ENCODE peak calls at places on chromosomes 4 and X, in nine cellular contexts. F, A, N, I, C, G, U, Q and W are unnamed samples.
A peak's percentile ranks its signal among the peaks of the same experiment; 100 is the strongest.

GRCh38 chrX:85288992-85289723 is 45.4 kb downstream of the ZNF711 start:
- DNase-seq in U (no peak), I (no peak), C (no peak), G (no peak), A (no peak), Q (no peak), F (no peak), N (no peak), W (no peak)

GRCh38 chr4:83454626-83455025 is 997 bp downstream of the HELQ start:
- DNase-seq in I (no peak), N (no peak), U (no peak), G (no peak), Q (peak; percentile 16), A (no peak), F (peak; percentile 17), C (no peak), W (no peak)

GRCh38 chrX:118644378-118644777 is 83.0 kb upstream of the IL13RA1 start:
- DNase-seq in C (peak; percentile 7), N (no peak), F (no peak), A (peak; percentile 27), I (peak; percentile 51), Q (peak; percentile 59), G (no peak), U (no peak), W (no peak)

GRCh38 chrX:13695601-13696115 is 6.7 kb downstream of the RAB9A start:
- DNase-seq in F (no peak), I (no peak), C (no peak), U (no peak), N (no peak), A (no peak), G (no peak), Q (no peak), W (no peak)

GRCh38 chr4:3368841-3369760 is 72.7 kb upstream of the HGFAC start:
- DNase-seq in F (no peak), G (no peak), C (no peak), N (no peak), U (no peak), I (no peak), A (no peak), Q (no peak), W (no peak)

GRCh38 chrX:153794897-153795816 is 689 bp downstream of the SSR4 start:
- DNase-seq in C (no peak), F (no peak), G (no peak), A (no peak), I (peak; percentile 52), N (no peak), U (no peak), Q (no peak), W (no peak)

GRCh38 chrX:10832103-10832502 is 211.7 kb upstream of the MID1 start:
- DNase-seq in A (no peak), U (no peak), F (no peak), G (no peak), C (no peak), Q (no peak), N (no peak), I (peak; percentile 14), W (no peak)

GRCh38 chrX:138865093-138865649 is 153.7 kb upstream of the FGF13 start:
- DNase-seq in A (no peak), C (no peak), U (no peak), N (no peak), I (no peak), G (no peak), F (no peak), Q (no peak), W (no peak)

GRCh38 chrX:38870386-38870895 is 69.2 kb downstream of the MID1IP1 start:
- DNase-seq in N (no peak), G (no peak), A (no peak), F (no peak), U (no peak), C (no peak), I (no peak), Q (no peak), W (no peak)

GRCh38 chr4:149534779-149535178 is 280.9 kb downstream of the IQCM start:
- DNase-seq in A (no peak), G (no peak), Q (peak; percentile 73), N (no peak), U (no peak), I (no peak), C (no peak), F (no peak), W (no peak)

GRCh38 chr4:45120163-45120562 is 393.8 kb upstream of the GNPDA2 start:
- DNase-seq in A (no peak), C (no peak), G (no peak), F (no peak), I (no peak), Q (no peak), N (no peak), U (no peak), W (no peak)

GRCh38 chrX:126580877-126581276 is 28.3 kb upstream of the DCAF12L1 start:
- DNase-seq in A (no peak), U (no peak), N (no peak), G (no peak), Q (no peak), C (no peak), F (no peak), I (no peak), W (no peak)

GRCh38 chr4:80026080-80026479 is 46.9 kb downstream of the ANTXR2 start:
- DNase-seq in I (peak; percentile 8), C (no peak), N (no peak), F (no peak), U (no peak), Q (no peak), A (no peak), G (no peak), W (no peak)

GRCh38 chr4:108601096-108601495 is 19.3 kb upstream of the RPL34 start:
- DNase-seq in A (no peak), G (no peak), F (no peak), N (no peak), U (no peak), Q (no peak), I (no peak), C (no peak), W (no peak)

GRCh38 chrX:41661366-41662095 is 27.2 kb upstream of the GPR34 start:
- DNase-seq in G (no peak), Q (peak; percentile 34), F (no peak), A (no peak), C (no peak), I (peak; percentile 61), N (no peak), U (no peak), W (no peak)

GRCh38 chrX:71606536-71607216 is 11.6 kb downstream of the CXCR3 start:
- DNase-seq in C (no peak), I (no peak), U (no peak), G (no peak), F (peak; percentile 35), A (no peak), Q (no peak), N (no peak), W (no peak)

GRCh38 chr4:97656034-97656720 is 487.1 kb downstream of the STPG2 start:
- DNase-seq in U (no peak), Q (peak; percentile 25), F (no peak), N (no peak), A (no peak), I (peak; percentile 30), G (no peak), C (peak; percentile 82), W (no peak)

GRCh38 chr4:72919937-72920336 is 149.6 kb downstream of the COX18 start:
- DNase-seq in U (no peak), C (no peak), Q (no peak), I (no peak), F (no peak), N (no peak), G (no peak), A (no peak), W (no peak)

GRCh38 chrX:145821898-145822567 is 4.4 kb downstream of the SLITRK2 start:
- DNase-seq in G (no peak), U (no peak), C (no peak), A (no peak), N (no peak), Q (no peak), I (no peak), F (no peak), W (no peak)

GRCh38 chrX:145821291-145821897 is 3.8 kb downstream of the SLITRK2 start:
- DNase-seq in Q (peak; percentile 45), N (peak; percentile 46), U (no peak), F (no peak), A (no peak), G (no peak), I (no peak), C (no peak), W (no peak)

GRCh38 chrX:145820825-145821224 is 3.2 kb downstream of the SLITRK2 start:
- DNase-seq in N (no peak), F (no peak), U (no peak), G (no peak), A (no peak), Q (no peak), C (no peak), I (no peak), W (no peak)

GRCh38 chrX:145825896-145826295 is 8.3 kb downstream of the SLITRK2 start:
- DNase-seq in Q (peak; percentile 43), U (no peak), C (no peak), A (no peak), F (no peak), I (peak; percentile 27), G (no peak), N (no peak), W (no peak)

GRCh38 chrX:145823132-145823531 is 5.5 kb downstream of the SLITRK2 start:
- DNase-seq in Q (no peak), I (no peak), G (no peak), N (no peak), A (no peak), C (no peak), F (no peak), U (no peak), W (no peak)
- H3K27me3 ChIP-seq in Q (no peaks in the 10 kb centered on the region), I (no peaks in the 10 kb centered on the region), G (no peaks in the 10 kb centered on the region), N (no peaks in the 10 kb centered on the region), A (peaks cover 8% of the 10 kb centered on the region), C (peaks cover 34% of the 10 kb centered on the region), F (no peaks in the 10 kb centered on the region), U (no peaks in the 10 kb centered on the region), W (peaks cover 32% of the 10 kb centered on the region)

GRCh38 chr4:155672342-155672741 is 5.7 kb downstream of the GUCY1A1 start:
- DNase-seq in A (no peak), Q (no peak), I (no peak), F (no peak), C (no peak), G (no peak), N (no peak), U (no peak), W (no peak)
- H3K27me3 ChIP-seq in A (peaks cover 5% of the 10 kb centered on the region), Q (no peaks in the 10 kb centered on the region), I (peaks cover 23% of the 10 kb centered on the region), F (peaks cover 5% of the 10 kb centered on the region), C (no peaks in the 10 kb centered on the region), G (no peaks in the 10 kb centered on the region), N (no peaks in the 10 kb centered on the region), U (no peaks in the 10 kb centered on the region), W (peaks cover 12% of the 10 kb centered on the region)

DNA sequence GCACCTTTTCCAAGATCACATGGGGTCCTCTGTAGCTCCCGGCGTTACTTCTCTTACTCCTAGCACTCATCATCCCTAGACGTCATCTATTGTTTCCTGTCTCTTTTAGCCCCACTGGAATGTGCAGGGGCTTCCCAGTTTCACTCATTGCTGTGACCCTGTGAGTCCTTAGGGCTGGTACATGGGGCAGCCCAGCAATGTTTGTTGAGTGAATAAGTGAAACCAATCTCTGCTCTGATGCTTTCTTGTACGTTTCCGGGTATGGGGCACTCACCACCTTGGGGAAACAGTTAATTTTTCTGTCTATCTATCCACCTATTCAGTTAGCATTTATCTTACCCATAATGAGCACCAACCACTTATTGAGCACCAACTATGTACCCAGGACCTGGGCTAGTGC is 16.1 kb downstream of the MSX1 start:
- DNase-seq in G (no peak), A (no peak), F (no peak), N (no peak), Q (no peak), C (no peak), I (no peak), U (no peak), W (no peak)
- H3K27me3 ChIP-seq in G (peaks cover 49% of the 10 kb centered on the region), A (peaks cover 2% of the 10 kb centered on the region), F (peaks cover 26% of the 10 kb centered on the region), N (no peaks in the 10 kb centered on the region), Q (peaks cover 42% of the 10 kb centered on the region), C (peaks cover 44% of the 10 kb centered on the region), I (peaks cover 31% of the 10 kb centered on the region), U (no peaks in the 10 kb centered on the region), W (peaks cover 66% of the 10 kb centered on the region)

GRCh38 chrX:75276666-75277065 is 2.8 kb downstream of the UPRT start:
- DNase-seq in N (no peak), C (peak; percentile 12), U (no peak), A (no peak), Q (no peak), I (no peak), G (no peak), F (no peak), W (no peak)
- H3K27me3 ChIP-seq in N (no peaks in the 10 kb centered on the region), C (no peaks in the 10 kb centered on the region), U (no peaks in the 10 kb centered on the region), A (no peaks in the 10 kb centered on the region), Q (no peaks in the 10 kb centered on the region), I (no peaks in the 10 kb centered on the region), G (no peaks in the 10 kb centered on the region), F (no peaks in the 10 kb centered on the region), W (no peaks in the 10 kb centered on the region)